ENCODE peak calls at places on chromosomes 1 and 21, in ten cellular contexts. C, M, D, K, E, W, F, T, Y and H are unnamed samples.

GRCh38 chr1:198623920-198624647 is 14.8 kb upstream of the PTPRC start:
- DNase-seq in C (no peak), M (no peak), D (no peak), K (no peak), E (peak; percentile 71), W (peak; percentile 55), F (no peak), T (peak; percentile 77), Y (no peak), H (no peak)

GRCh38 chr1:160726498-160727391 is 12.3 kb upstream of the SLAMF7 start:
- DNase-seq in C (peak; percentile 63), M (peak; percentile 35), D (peak; percentile 75), K (no peak), E (peak; percentile 55), W (peak; percentile 86), F (no peak), T (peak; percentile 72), Y (peak; percentile 67), H (peak; percentile 88)

GRCh38 chr1:180962178-180962577 is 49.5 kb downstream of the KIAA1614 start:
- DNase-seq in C (no peak), M (no peak), D (no peak), K (no peak), E (no peak), W (no peak), F (peak; percentile 4), T (peak; percentile 43), Y (peak; percentile 35), H (no peak)

GRCh38 chr1:85128296-85128695 is 72.5 kb downstream of the SYDE2 start:
- DNase-seq in C (no peak), M (no peak), D (no peak), K (no peak), E (peak; percentile 67), W (no peak), F (no peak), T (peak; percentile 74), Y (no peak), H (no peak)

GRCh38 chr1:38293530-38293929 is 246.9 kb upstream of the POU3F1 start:
- DNase-seq in C (no peak), M (no peak), D (no peak), K (no peak), E (no peak), W (no peak), F (no peak), T (no peak), Y (no peak), H (no peak)

GRCh38 chr1:27527857-27528700 is 38.1 kb upstream of the WASF2 start:
- DNase-seq in C (peak; percentile 67), M (peak; percentile 61), D (peak; percentile 37), K (peak; percentile 77), E (no peak), W (peak; percentile 75), F (no peak), T (peak; percentile 54), Y (peak; percentile 83), H (peak; percentile 84)

GRCh38 chr1:192904438-192904895 is 95.6 kb downstream of the RGS2 start:
- DNase-seq in C (no peak), M (no peak), D (no peak), K (peak; percentile 27), E (peak; percentile 93), W (no peak), F (no peak), T (peak; percentile 81), Y (no peak), H (no peak)

GRCh38 chr21:44087426-44088400 is 19.5 kb upstream of the PWP2 start:
- DNase-seq in C (peak; percentile 25), M (no peak), D (peak; percentile 27), K (no peak), E (no peak), W (no peak), F (no peak), T (no peak), Y (no peak), H (no peak)

GRCh38 chr1:94666797-94667196 is 125.2 kb upstream of the F3 start:
- DNase-seq in C (no peak), M (no peak), D (no peak), K (no peak), E (no peak), W (no peak), F (no peak), T (no peak), Y (no peak), H (no peak)

GRCh38 chr1:197526736-197527371 is 248.4 kb downstream of the DENND1B start:
- DNase-seq in C (no peak), M (no peak), D (peak; percentile 23), K (no peak), E (peak; percentile 44), W (peak; percentile 61), F (no peak), T (peak; percentile 66), Y (no peak), H (peak; percentile 59)

GRCh38 chr1:182700351-182700709 is 15.9 kb upstream of the RGS8 start:
- DNase-seq in C (no peak), M (no peak), D (no peak), K (no peak), E (no peak), W (no peak), F (no peak), T (no peak), Y (no peak), H (no peak)

GRCh38 chr1:232462200-232462599 is 167.7 kb downstream of the SIPA1L2 start:
- DNase-seq in C (no peak), M (no peak), D (no peak), K (no peak), E (peak; percentile 20), W (no peak), F (no peak), T (peak; percentile 9), Y (no peak), H (no peak)

GRCh38 chr1:54396280-54396903 is 9.8 kb downstream of the SSBP3 start:
- DNase-seq in C (no peak), M (no peak), D (no peak), K (no peak), E (no peak), W (no peak), F (no peak), T (no peak), Y (no peak), H (no peak)

GRCh38 chr1:54397980-54398379 is 8.2 kb downstream of the SSBP3 start:
- DNase-seq in C (no peak), M (no peak), D (no peak), K (no peak), E (no peak), W (no peak), F (no peak), T (no peak), Y (no peak), H (no peak)

GRCh38 chr1:54395535-54395934 is 10.7 kb downstream of the SSBP3 start:
- DNase-seq in C (no peak), M (no peak), D (no peak), K (no peak), E (no peak), W (no peak), F (no peak), T (no peak), Y (no peak), H (no peak)

GRCh38 chr1:54398963-54399528 is 7.1 kb downstream of the SSBP3 start:
- DNase-seq in C (no peak), M (no peak), D (no peak), K (no peak), E (no peak), W (no peak), F (no peak), T (no peak), Y (no peak), H (no peak)

DNA sequence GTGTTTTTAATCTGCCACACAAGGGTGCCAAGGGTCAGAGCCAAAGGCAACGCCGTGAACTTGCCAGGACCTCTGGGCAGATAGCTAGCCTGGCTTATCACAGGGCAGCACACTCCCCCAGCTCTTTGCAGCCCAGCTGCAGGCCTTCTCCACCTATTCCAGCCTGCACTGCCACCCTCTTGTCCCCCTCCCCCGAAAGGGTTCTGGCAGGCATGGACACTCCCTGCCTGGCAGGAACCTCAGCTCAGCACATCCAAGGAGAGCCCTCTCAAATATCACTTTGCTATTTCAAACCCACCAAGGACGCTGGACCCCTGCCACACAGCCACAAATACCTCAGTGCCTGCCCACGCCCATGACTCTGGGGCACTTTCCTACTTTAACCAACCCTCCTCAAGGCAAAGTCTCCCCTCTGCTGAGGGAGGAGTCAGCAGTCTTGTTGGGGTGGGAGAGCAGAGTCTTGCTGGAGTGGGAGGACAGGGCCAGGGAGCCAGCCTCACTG is 9.1 kb downstream of the SSBP3 start:
- DNase-seq in C (peak; percentile 65), M (peak; percentile 45), D (no peak), K (no peak), E (no peak), W (no peak), F (no peak), T (no peak), Y (no peak), H (no peak)
- H3K4me1 ChIP-seq in C (peaks cover 95% of the 10 kb centered on the region), M (peaks cover 24% of the 10 kb centered on the region), D (peaks cover 13% of the 10 kb centered on the region), K (peaks cover 9% of the 10 kb centered on the region), E (peaks cover 4% of the 10 kb centered on the region), W (no peaks in the 10 kb centered on the region), F (no peaks in the 10 kb centered on the region), T (no peaks in the 10 kb centered on the region), Y (peaks cover 5% of the 10 kb centered on the region), H (peaks cover 8% of the 10 kb centered on the region)

DNA sequence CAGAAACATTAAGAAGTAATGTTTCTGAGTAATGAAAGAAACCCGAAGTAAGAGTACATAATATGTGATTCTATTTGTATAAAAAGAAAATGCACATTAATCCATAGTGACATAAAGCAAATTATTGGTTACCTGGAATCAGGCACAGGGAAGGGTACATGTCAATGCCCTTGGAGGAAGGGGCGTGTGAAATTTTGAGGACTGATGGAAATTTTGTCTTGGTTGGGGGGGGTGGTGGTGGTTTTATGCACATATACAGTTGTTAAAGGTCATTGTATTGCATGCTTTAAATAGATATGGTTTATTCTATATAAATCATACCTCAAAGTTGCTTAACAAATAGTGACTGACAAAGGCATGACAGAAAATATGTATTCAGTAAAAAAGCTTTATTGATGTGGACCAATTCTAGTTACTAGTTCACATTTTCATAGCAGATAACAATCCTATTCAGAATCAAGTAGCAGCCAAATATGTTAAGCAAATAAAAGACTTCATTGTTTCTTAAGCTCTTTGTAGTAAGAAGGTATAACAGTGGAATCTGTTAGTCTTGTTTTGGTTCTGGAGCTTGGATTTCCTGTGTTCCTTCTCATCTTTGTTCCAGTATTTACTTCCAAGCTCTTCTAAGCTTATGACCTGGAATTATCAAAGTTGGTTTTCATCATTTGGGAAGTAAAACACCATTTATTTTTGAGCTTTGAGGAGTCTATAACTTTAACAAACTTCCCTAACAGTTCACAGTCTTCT is 15.1 kb downstream of the BACH1 start:
- DNase-seq in C (no peak), M (no peak), D (no peak), K (no peak), E (no peak), W (no peak), F (no peak), T (no peak), Y (no peak), H (no peak)
- H3K9me3 ChIP-seq in C (no peaks in the 10 kb centered on the region), M (no peaks in the 10 kb centered on the region), D (no peaks in the 10 kb centered on the region), K (no peaks in the 10 kb centered on the region), E (no peaks in the 10 kb centered on the region), W (no peaks in the 10 kb centered on the region), F (no peaks in the 10 kb centered on the region), T (no peaks in the 10 kb centered on the region), Y (no peaks in the 10 kb centered on the region), H (no peaks in the 10 kb centered on the region)

GRCh38 chr1:12485231-12486172 is 132.5 kb downstream of the DHRS3 start:
- DNase-seq in C (no peak), M (no peak), D (no peak), K (no peak), E (peak; percentile 23), W (no peak), F (no peak), T (no peak), Y (no peak), H (no peak)
- H3K4me1 ChIP-seq in C (peaks cover 41% of the 10 kb centered on the region), M (peaks cover 24% of the 10 kb centered on the region), D (peaks cover 17% of the 10 kb centered on the region), K (peaks cover 4% of the 10 kb centered on the region), E (peaks cover 31% of the 10 kb centered on the region), W (peaks cover 17% of the 10 kb centered on the region), F (peaks cover 31% of the 10 kb centered on the region), T (peaks cover 30% of the 10 kb centered on the region), Y (peaks cover 9% of the 10 kb centered on the region), H (no peaks in the 10 kb centered on the region)

GRCh38 chr21:38814126-38815059 is 8.7 kb downstream of the ETS2 start:
- DNase-seq in C (no peak), M (no peak), D (no peak), K (no peak), E (no peak), W (no peak), F (no peak), T (no peak), Y (peak; percentile 57), H (peak; percentile 55)
- H3K9me3 ChIP-seq in C (no peaks in the 10 kb centered on the region), M (no peaks in the 10 kb centered on the region), D (no peaks in the 10 kb centered on the region), K (no peaks in the 10 kb centered on the region), E (no peaks in the 10 kb centered on the region), W (peaks cover 3% of the 10 kb centered on the region), F (no peaks in the 10 kb centered on the region), T (no peaks in the 10 kb centered on the region), Y (no peaks in the 10 kb centered on the region), H (no peaks in the 10 kb centered on the region)